ENCODE peak calls at places on chromosome 6, in six cellular contexts. K is A549, U is fibroblast of the aortic adventitia, D is PC-3, Z is cardiac muscle cell, G is SK-N-MC. I is an unnamed sample.

GRCh38 chr6:285030-285771 is 7.1 kb upstream of the DUSP22 start:
- DNase-seq in K (no peak), U (no peak), D (no peak), Z (no peak), G (no peak), I (no peak)

GRCh38 chr6:44243345-44243744 is 3.6 kb upstream of the HSP90AB1 start:
- DNase-seq in K (no peak), U (no peak), D (no peak), Z (no peak), G (no peak), I (no peak)

GRCh38 chr6:8114956-8115355 is 12.6 kb upstream of the EEF1E1 start:
- DNase-seq in K (no peak), U (no peak), D (no peak), Z (no peak), G (no peak), I (no peak)

GRCh38 chr6:68634503-68635411 is at the start of gene ADGRB3:
- DNase-seq in K (peak), U (peak), D (peak), Z (peak), G (no peak), I (peak)

GRCh38 chr6:17938885-17939284 is 48.5 kb downstream of the KIF13A start:
- DNase-seq in K (no peak), U (peak), D (peak), Z (peak), G (no peak), I (no peak)

GRCh38 chr6:144595266-144595665 is 310.1 kb downstream of the UTRN start:
- DNase-seq in K (no peak), U (no peak), D (no peak), Z (peak), G (no peak), I (no peak)

GRCh38 chr6:168428052-168428829 is 12.7 kb upstream of the SMOC2 start:
- DNase-seq in K (no peak), U (no peak), D (no peak), Z (no peak), G (no peak), I (no peak)

GRCh38 chr6:131733376-131734016 is 22.7 kb upstream of the CTAGE9 start:
- DNase-seq in K (no peak), U (peak), D (no peak), Z (peak), G (no peak), I (no peak)

GRCh38 chr6:124967444-124967843 is 5.2 kb downstream of the RNF217 start:
- DNase-seq in K (no peak), U (no peak), D (peak), Z (no peak), G (no peak), I (no peak)

GRCh38 chr6:114087496-114087895 is 116.5 kb upstream of the HDAC2 start:
- DNase-seq in K (no peak), U (no peak), D (peak), Z (no peak), G (no peak), I (no peak)

GRCh38 chr6:22067127-22067526 is 229.7 kb downstream of the PRL start:
- DNase-seq in K (no peak), U (peak), D (no peak), Z (peak), G (no peak), I (no peak)

GRCh38 chr6:143840595-143840994 is 2.5 kb upstream of the LTV1 start:
- DNase-seq in K (no peak), U (no peak), D (no peak), Z (no peak), G (no peak), I (no peak)

GRCh38 chr6:137056121-137056880 is 11.5 kb upstream of the IL20RA start:
- DNase-seq in K (no peak), U (no peak), D (peak), Z (no peak), G (no peak), I (no peak)

GRCh38 chr6:44154067-44154466 is 4.6 kb upstream of the CAPN11 start:
- DNase-seq in K (no peak), U (no peak), D (no peak), Z (no peak), G (no peak), I (no peak)

GRCh38 chr6:3269412-3269975 is 10.7 kb downstream of the PSMG4 start:
- DNase-seq in K (no peak), U (no peak), D (no peak), Z (no peak), G (no peak), I (no peak)

GRCh38 chr6:3523966-3524365 is 67.1 kb upstream of the SLC22A23 start:
- DNase-seq in K (no peak), U (no peak), D (no peak), Z (no peak), G (no peak), I (no peak)

GRCh38 chr6:26184492-26184891 is 97.3 kb downstream of the HFE start:
- DNase-seq in K (no peak), U (no peak), D (no peak), Z (no peak), G (no peak), I (no peak)
- H3K4me3 ChIP-seq in K (peak), U (no peak), D (no peak), Z (peak), G (no peak), I (no peak)

GRCh38 chr6:100379386-100379785 is 85.3 kb downstream of the SIM1 start:
- DNase-seq in K (no peak), U (no peak), D (no peak), Z (peak), G (no peak), I (no peak)

GRCh38 chr6:100382767-100383195 is 81.9 kb downstream of the SIM1 start:
- DNase-seq in K (no peak), U (peak), D (peak), Z (no peak), G (no peak), I (no peak)

GRCh38 chr6:100378576-100378975 is 86.1 kb downstream of the SIM1 start:
- DNase-seq in K (no peak), U (no peak), D (no peak), Z (no peak), G (no peak), I (no peak)

GRCh38 chr6:100381111-100381510 is 83.6 kb downstream of the SIM1 start:
- DNase-seq in K (no peak), U (no peak), D (no peak), Z (peak), G (no peak), I (no peak)

DNA sequence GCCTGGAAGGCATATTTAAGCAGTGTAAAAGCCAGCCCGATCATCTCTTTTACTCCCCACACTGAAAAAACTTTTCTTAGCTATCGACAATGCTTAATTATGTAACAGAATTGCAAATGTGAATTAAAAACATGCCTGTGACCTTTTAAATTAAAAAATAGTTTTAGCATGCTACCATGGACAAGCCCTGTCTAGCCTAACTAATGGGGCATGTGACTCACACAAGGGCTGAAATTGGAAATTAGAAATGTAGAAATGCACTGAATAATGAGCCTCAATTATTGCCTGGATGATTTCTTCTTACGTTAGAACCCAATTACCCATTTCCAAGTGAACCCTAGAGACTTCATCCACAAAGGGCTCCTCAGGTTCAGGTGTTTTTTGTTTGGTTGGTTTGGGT is 82.7 kb downstream of the SIM1 start:
- DNase-seq in K (no peak), U (no peak), D (no peak), Z (no peak), G (no peak), I (no peak)
- H3K4me3 ChIP-seq in K (no peak), U (no peak), D (no peak), Z (no peak), G (no peak), I (no peak)

GRCh38 chr6:16539086-16539931 is 222.0 kb downstream of the ATXN1 start:
- DNase-seq in K (no peak), U (no peak), D (no peak), Z (no peak), G (no peak), I (no peak)

GRCh38 chr6:16543491-16543890 is 217.8 kb downstream of the ATXN1 start:
- DNase-seq in K (no peak), U (no peak), D (no peak), Z (no peak), G (no peak), I (no peak)

GRCh38 chr6:16544006-16544405 is 217.3 kb downstream of the ATXN1 start:
- DNase-seq in K (no peak), U (no peak), D (no peak), Z (peak), G (no peak), I (no peak)

GRCh38 chr6:16544521-16544920 is 216.7 kb downstream of the ATXN1 start:
- DNase-seq in K (no peak), U (no peak), D (no peak), Z (no peak), G (no peak), I (no peak)

DNA sequence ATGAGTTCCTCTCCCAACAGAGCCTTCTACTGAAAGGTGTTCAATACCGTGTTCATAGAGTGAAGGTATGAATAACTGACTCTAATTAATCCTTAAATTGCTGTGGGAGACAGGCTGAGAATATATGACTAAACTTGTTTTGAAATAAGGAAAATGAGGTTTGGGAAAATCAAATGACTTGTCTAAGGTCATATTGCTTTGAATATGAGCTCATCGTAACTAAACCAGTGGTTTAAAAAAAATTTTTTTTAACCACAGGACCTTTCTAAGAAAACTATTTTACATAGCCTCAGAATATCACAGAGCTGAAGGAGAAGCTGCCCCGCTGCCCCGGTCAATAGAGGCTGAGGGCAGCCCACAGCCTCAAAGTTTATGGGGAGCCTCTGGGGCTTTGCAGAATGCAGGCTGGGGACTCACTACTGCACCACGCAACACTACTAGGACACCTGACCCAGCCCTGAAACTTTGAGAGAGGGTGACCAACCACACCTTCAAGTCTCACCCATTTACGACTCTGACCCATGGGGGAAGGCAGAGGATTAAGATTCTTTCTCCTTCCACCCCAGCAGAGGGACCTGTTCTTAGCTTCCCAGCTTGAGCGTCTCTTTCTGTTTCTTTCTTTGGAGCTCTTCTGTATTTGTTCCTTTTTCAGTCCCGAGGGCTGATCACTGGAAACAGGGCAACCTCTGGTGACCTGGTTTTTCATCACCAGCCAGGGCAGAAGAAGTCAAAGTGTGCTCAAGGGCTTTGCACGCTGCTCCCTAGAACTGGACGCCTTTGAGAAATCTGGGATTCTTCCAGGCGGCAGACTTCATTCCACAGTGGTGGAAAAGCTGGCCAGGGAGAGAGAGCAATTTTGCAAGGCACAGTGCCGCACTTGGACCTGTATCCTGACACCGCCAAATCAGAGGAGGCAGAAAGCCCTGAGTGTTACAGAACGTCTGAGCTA is 220.2 kb downstream of the ATXN1 start:
- DNase-seq in K (peak), U (peak), D (no peak), Z (peak), G (no peak), I (no peak)
- H3K4me3 ChIP-seq in K (no peak), U (peak), D (no peak), Z (no peak), G (no peak), I (no peak)

DNA sequence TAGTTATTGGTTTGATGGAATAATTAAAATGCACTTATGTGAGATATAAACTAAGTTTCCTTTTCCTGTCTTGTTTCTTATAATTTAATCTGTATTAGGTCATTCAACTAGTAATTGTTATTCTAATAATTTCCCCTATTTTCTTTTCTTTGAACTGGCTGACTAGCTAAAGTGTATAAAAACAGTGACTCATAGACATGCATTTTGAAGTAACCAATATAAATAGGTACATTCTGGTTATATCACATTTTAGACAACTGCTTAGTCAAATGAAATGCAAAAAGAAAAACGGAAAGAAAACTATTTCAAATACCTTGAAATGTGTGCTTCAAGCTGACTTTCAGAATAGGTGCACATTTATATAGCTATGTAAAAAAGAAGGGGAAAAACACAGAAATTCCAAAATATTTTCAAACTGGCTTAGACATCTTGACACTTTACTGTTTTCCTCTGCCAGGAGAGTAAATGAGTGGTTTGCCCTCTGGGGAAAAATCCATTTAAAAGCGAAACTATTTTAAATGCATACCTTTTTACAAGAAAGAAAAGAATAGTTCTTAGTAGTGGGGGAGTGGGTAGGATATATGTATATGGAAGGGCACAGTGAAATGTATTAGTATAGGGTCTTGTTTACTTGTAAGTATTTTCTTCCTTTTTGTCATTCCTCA is 28.3 kb downstream of the KCNQ5 start:
- DNase-seq in K (no peak), U (peak), D (peak), Z (peak), G (no peak), I (no peak)
- H3K4me3 ChIP-seq in K (no peak), U (no peak), D (peak), Z (no peak), G (peak), I (no peak)

I was measured in LNCaP clone FGC.